ENCODE peak calls at places on chromosomes 3 and 15, in six cellular contexts. B is T-cell, K is GM10248, Q is SW 1271, T is EH, V is T47D. Y is an unnamed sample.

GRCh38 chr3:64650710-64651109 is 37.1 kb downstream of the ADAMTS9 start:
- DNase-seq in B (no peak), K (no peak), Q (no peak), T (peak), V (no peak), Y (no peak)

GRCh38 chr3:38097446-38098375 is 39.2 kb downstream of the ACAA1 start:
- DNase-seq in B (no peak), K (no peak), Q (no peak), T (no peak), V (no peak), Y (no peak)

GRCh38 chr15:88542342-88542733 is 4.1 kb downstream of the DET1 start:
- DNase-seq in B (no peak), K (no peak), Q (no peak), T (peak), V (no peak), Y (no peak)

GRCh38 chr3:193929373-193929772 is 206.6 kb upstream of the HES1 start:
- DNase-seq in B (no peak), K (no peak), Q (no peak), T (no peak), V (no peak), Y (no peak)

GRCh38 chr15:45499426-45499825 is 23.1 kb downstream of the SLC30A4 start:
- DNase-seq in B (no peak), K (no peak), Q (peak), T (peak), V (no peak), Y (no peak)

GRCh38 chr15:77014137-77015081 is 19.5 kb downstream of the PSTPIP1 start:
- DNase-seq in B (no peak), K (peak), Q (no peak), T (no peak), V (no peak), Y (peak)

GRCh38 chr3:39407259-39407629 is 724 bp downstream of the RPSA start:
- DNase-seq in B (no peak), K (no peak), Q (no peak), T (peak), V (peak), Y (no peak)

GRCh38 chr3:156659260-156659659 is 15.1 kb upstream of the TIPARP start:
- DNase-seq in B (no peak), K (no peak), Q (no peak), T (no peak), V (no peak), Y (no peak)

GRCh38 chr3:114362815-114363214 is 69.0 kb downstream of the TIGIT start:
- DNase-seq in B (no peak), K (peak), Q (peak), T (peak), V (peak), Y (peak)

GRCh38 chr3:18489939-18490338 is 64.8 kb upstream of the SATB1 start:
- DNase-seq in B (peak), K (no peak), Q (no peak), T (no peak), V (no peak), Y (no peak)